ENCODE peak calls at places on chromosomes 16 and 17, in eight cellular contexts. W is ACHN; S is activated CD4-positive, alpha-beta T cell treated with anti-CD3 and anti-CD28 coated beads, Interleukin-2, amount 50 U/mL, for 48 hours; E is renal cortical epithelial cell; T is left ventricle myocardium inferior; H is mesothelial cell of epicardium; M is AG09309; F is cerebellum. B is an unnamed sample.
A peak's percentile ranks its signal among the peaks of the same experiment; 100 is the strongest.

GRCh38 chr16:27932542-27933178 is 130.9 kb downstream of the GSG1L start:
- DNase-seq in T (no peak), E (no peak), S (no peak), H (no peak), W (no peak), F (no peak), M (no peak), B (no peak)

GRCh38 chr17:65268832-65269231 is 131.7 kb downstream of the RGS9 start:
- DNase-seq in E (no peak), F (no peak), M (no peak), T (no peak), S (no peak), W (no peak), H (no peak), B (no peak)

GRCh38 chr16:27759301-27759871 is 209.4 kb downstream of the KATNIP start:
- DNase-seq in E (peak; percentile 41), T (no peak), H (no peak), W (no peak), M (peak; percentile 21), S (no peak), F (no peak), B (no peak)

GRCh38 chr17:50806141-50806643 is 29.2 kb upstream of the WFIKKN2 start:
- DNase-seq in S (no peak), M (no peak), F (peak; percentile 16), W (no peak), H (no peak), E (no peak), T (no peak), B (no peak)

GRCh38 chr16:77690416-77690815 is 31.9 kb upstream of the NUDT7 start:
- DNase-seq in W (no peak), F (no peak), H (no peak), E (no peak), T (no peak), M (no peak), S (no peak), B (peak; percentile 45)

GRCh38 chr16:11781773-11782172 is 15.3 kb downstream of the ZC3H7A start:
- DNase-seq in H (no peak), S (no peak), M (no peak), F (no peak), E (peak; percentile 63), T (no peak), W (no peak), B (peak; percentile 78)

GRCh38 chr16:1614226-1615102 is 2.3 kb downstream of the CRAMP1 start:
- DNase-seq in E (no peak), H (no peak), S (peak; percentile 26), M (no peak), T (no peak), F (no peak), W (peak; percentile 53), B (no peak)

GRCh38 chr17:60359415-60359814 is 32.5 kb downstream of the USP32 start:
- DNase-seq in T (no peak), W (no peak), S (no peak), M (no peak), E (no peak), H (no peak), F (no peak), B (no peak)

GRCh38 chr17:59884861-59885260 is 7.9 kb downstream of the TUBD1 start:
- DNase-seq in W (no peak), F (no peak), H (no peak), M (no peak), E (no peak), T (no peak), S (no peak), B (no peak)

GRCh38 chr16:8346291-8346690 is 244.0 kb downstream of the TMEM114 start:
- DNase-seq in S (no peak), E (no peak), M (no peak), H (no peak), F (no peak), T (no peak), W (peak; percentile 68), B (no peak)

GRCh38 chr16:81511371-81511770 is 66.8 kb downstream of the CMIP start:
- DNase-seq in E (peak; percentile 74), S (no peak), H (no peak), F (no peak), W (no peak), T (no peak), M (no peak), B (no peak)

B was measured in NCI-H524.